ENCODE peak calls at places on chromosomes 4 and X, in nine cellular contexts. T is psoas muscle, L is heart left ventricle, I is fibroblast of lung, Y is sigmoid colon, C is upper lobe of right lung, H is mucosa of descending colon, G is colonic mucosa, A is uterus. W is an unnamed sample.

GRCh38 chr4:74005528-74005927 is 7.1 kb upstream of the CXCL5 start:
- DNase-seq in A (no peak), G (no peak), Y (no peak), C (no peak), L (no peak), H (no peak), I (no peak), T (no peak), W (no peak)

GRCh38 chrX:104130808-104131207 is 18.5 kb downstream of the ZCCHC18 start:
- DNase-seq in H (no peak), C (no peak), Y (no peak), T (no peak), G (no peak), A (no peak), I (no peak), L (no peak), W (no peak)

GRCh38 chrX:17355976-17356375 is 19.0 kb upstream of the NHS start:
- DNase-seq in A (no peak), Y (no peak), H (no peak), G (no peak), L (no peak), T (no peak), I (no peak), C (no peak), W (no peak)

GRCh38 chrX:37752941-37753340 is 26.9 kb upstream of the CYBB start:
- DNase-seq in A (no peak), Y (no peak), T (no peak), L (no peak), C (no peak), I (no peak), G (no peak), H (no peak), W (no peak)

GRCh38 chr4:81314897-81315470 is 100.0 kb upstream of the PRKG2 start:
- DNase-seq in T (no peak), I (peak; percentile 94), C (no peak), A (no peak), L (no peak), Y (no peak), G (no peak), H (no peak), W (no peak)

GRCh38 chr4:123546661-123547060 is 150.1 kb downstream of the SPRY1 start:
- DNase-seq in I (no peak), T (no peak), C (no peak), G (peak; percentile 38), H (no peak), Y (no peak), L (no peak), A (no peak), W (no peak)

GRCh38 chr4:58665649-58666048 is 1555.5 kb upstream of the IGFBP7 start:
- DNase-seq in Y (no peak), A (no peak), H (no peak), C (no peak), L (no peak), T (no peak), G (no peak), I (no peak), W (no peak)

GRCh38 chr4:1246901-1247810 is 1.8 kb downstream of the CTBP1 start:
- DNase-seq in G (no peak), T (peak; percentile 60), I (no peak), H (peak; percentile 64), L (no peak), C (peak; percentile 70), A (peak; percentile 19), Y (peak; percentile 66), W (peak; percentile 21)

GRCh38 chrX:110055616-110056015 is 52.7 kb downstream of the TMEM164 start:
- DNase-seq in L (no peak), Y (no peak), I (no peak), A (no peak), T (no peak), G (no peak), H (no peak), C (no peak), W (no peak)

GRCh38 chrX:46941341-46941740 is 29.1 kb downstream of the JADE3 start:
- DNase-seq in A (no peak), C (no peak), G (no peak), Y (no peak), H (no peak), I (no peak), T (no peak), L (no peak), W (no peak)

GRCh38 chr4:31613946-31614623 is 893.9 kb downstream of the PCDH7 start:
- DNase-seq in Y (no peak), C (no peak), I (peak; percentile 14), T (peak; percentile 48), L (no peak), A (no peak), G (no peak), H (no peak), W (no peak)

GRCh38 chr4:107392951-107393350 is 327.1 kb downstream of the PAPSS1 start:
- DNase-seq in T (peak; percentile 66), C (no peak), G (peak; percentile 19), A (no peak), H (no peak), Y (peak; percentile 65), L (no peak), I (peak; percentile 9), W (no peak)

GRCh38 chr4:2261110-2261852 is 628 bp downstream of the MXD4 start:
- DNase-seq in L (peak; percentile 57), C (peak; percentile 84), G (peak; percentile 62), I (peak; percentile 49), T (peak; percentile 76), H (peak; percentile 75), Y (peak; percentile 73), A (peak; percentile 42), W (peak; percentile 62)

GRCh38 chr4:82802906-82803305 is 4.3 kb upstream of the SCD5 start:
- DNase-seq in G (no peak), T (no peak), A (no peak), I (no peak), H (no peak), C (no peak), Y (no peak), L (no peak), W (no peak)

GRCh38 chr4:68907230-68907629 is 44.4 kb downstream of the UGT2A3 start:
- DNase-seq in H (no peak), L (no peak), A (no peak), T (no peak), Y (no peak), C (no peak), G (no peak), I (no peak), W (no peak)

GRCh38 chr4:68905598-68906237 is 45.9 kb downstream of the UGT2A3 start:
- DNase-seq in I (peak; percentile 0), T (no peak), L (no peak), G (peak; percentile 50), H (no peak), C (no peak), Y (no peak), A (no peak), W (no peak)

GRCh38 chr4:68904786-68905185 is 46.8 kb downstream of the UGT2A3 start:
- DNase-seq in H (no peak), T (no peak), A (no peak), L (no peak), I (no peak), G (peak; percentile 46), Y (no peak), C (no peak), W (no peak)

GRCh38 chr4:68907788-68908700 is 43.6 kb downstream of the UGT2A3 start:
- DNase-seq in Y (no peak), L (no peak), I (no peak), H (no peak), G (no peak), T (no peak), C (no peak), A (no peak), W (no peak)

DNA sequence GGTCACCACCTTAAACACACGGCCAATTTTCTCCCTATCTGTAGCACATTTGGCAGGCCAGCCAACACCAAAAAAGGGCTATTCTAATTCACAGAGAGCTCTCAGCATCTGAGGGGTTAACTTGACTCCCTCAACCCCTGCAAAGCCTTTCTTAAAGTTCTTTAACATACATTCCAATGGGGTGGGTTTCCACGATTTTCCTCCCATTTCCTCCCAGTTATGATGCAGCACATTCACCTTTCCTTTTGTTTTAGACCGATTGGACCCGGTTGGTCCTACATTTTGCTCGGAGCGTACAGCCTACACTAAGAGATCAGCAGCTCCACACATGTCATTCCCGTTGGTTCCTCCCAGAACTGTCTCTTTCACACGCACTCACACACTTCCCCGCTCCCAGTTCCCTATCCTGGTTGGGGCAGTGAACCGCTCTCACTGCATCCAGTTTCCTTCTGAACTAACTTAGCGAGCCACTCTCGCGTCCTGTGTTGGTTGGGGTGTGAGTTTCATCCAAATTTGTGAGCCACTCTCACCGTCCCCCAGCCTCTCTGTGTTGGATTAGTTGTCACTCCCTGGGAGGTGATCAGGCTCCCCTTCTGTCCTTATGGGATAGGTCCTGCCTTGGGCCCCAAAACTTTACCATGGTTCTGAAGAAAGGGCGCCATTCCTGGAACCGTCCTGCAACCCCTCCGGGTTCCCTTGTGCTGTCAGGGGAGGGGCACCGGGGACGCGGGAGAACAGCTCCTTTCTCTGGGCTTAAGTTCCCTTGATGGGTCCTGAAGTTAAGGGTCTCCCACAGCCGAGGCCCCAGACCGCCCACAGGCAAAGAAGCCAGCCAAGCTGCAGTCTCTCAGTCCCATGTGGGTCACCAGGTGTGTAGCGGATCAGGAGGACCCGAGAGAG is 45.1 kb downstream of the UGT2A3 start:
- DNase-seq in C (no peak), Y (no peak), A (no peak), H (no peak), I (no peak), G (no peak), L (no peak), T (no peak), W (peak; percentile 34)
- TF ChIP-seq CTCF in C (no peak), Y (no peak), A (no peak), H (no peak), I (no peak), G (no peak), L (no peak), T (no peak), W (no peak)

GRCh38 chr4:7859350-7859749 is 80.3 kb downstream of the AFAP1 start:
- DNase-seq in C (no peak), G (no peak), L (no peak), H (no peak), Y (peak; percentile 1), T (no peak), A (no peak), I (no peak), W (no peak)
- H3K4me1 ChIP-seq in C (no peaks in the 10 kb centered on the region), G (no peaks in the 10 kb centered on the region), L (peaks cover 31% of the 10 kb centered on the region), H (peaks cover 3% of the 10 kb centered on the region), Y (peaks cover 55% of the 10 kb centered on the region), T (peaks cover 25% of the 10 kb centered on the region), A (no peaks in the 10 kb centered on the region), I (peaks cover 19% of the 10 kb centered on the region), W (no peaks in the 10 kb centered on the region)

GRCh38 chrX:3627579-3627978 is 85.9 kb downstream of the PRKX start:
- DNase-seq in L (no peak), I (no peak), H (no peak), C (no peak), A (no peak), G (no peak), T (no peak), Y (no peak), W (no peak)
- H3K36me3 ChIP-seq in L (no peaks in the 10 kb centered on the region), I (no peaks in the 10 kb centered on the region), H (no peaks in the 10 kb centered on the region), C (no peaks in the 10 kb centered on the region), A (no peaks in the 10 kb centered on the region), G (no peaks in the 10 kb centered on the region), T (no peaks in the 10 kb centered on the region), Y (no peaks in the 10 kb centered on the region), W (no peaks in the 10 kb centered on the region)

DNA sequence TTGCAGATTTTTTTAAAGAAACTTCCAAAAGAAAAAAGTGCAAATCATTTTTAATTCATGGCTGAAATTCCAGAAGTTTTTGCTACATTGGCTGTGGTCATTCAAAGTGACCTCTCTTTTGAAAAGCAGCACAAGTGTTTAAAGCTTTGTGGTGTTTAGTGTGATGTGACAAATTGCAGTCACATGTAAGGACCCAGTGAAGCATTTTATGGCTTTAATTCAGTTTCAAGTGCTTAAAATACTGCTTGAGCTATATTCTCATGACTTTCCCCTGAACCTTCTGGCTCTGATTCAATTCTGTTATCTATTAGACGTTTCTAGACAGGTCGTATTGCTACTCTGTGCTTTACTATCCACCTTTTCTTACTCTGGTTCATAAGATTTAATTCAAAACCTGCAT is 105.7 kb downstream of the FAT4 start:
- DNase-seq in H (no peak), Y (no peak), A (no peak), T (no peak), G (no peak), L (no peak), C (no peak), I (no peak), W (no peak)
- TF ChIP-seq CTCF in H (no peak), Y (no peak), A (no peak), T (no peak), G (no peak), L (no peak), C (no peak), I (no peak), W (no peak)

W was measured in right lobe of liver.